ENCODE peak calls at places on chromosome 16, in four cellular contexts. D is mammary epithelial cell, J is brain microvascular endothelial cell, R is choroid plexus epithelial cell. E is an unnamed sample.

GRCh38 chr16:68401871-68402747 is 46.2 kb downstream of the SMPD3 start:
- DNase-seq in D (peak), R (peak), J (peak), E (peak)

GRCh38 chr16:73152731-73153130 is 104.8 kb upstream of the ZFHX3 start:
- DNase-seq in J (no peak), D (no peak), R (peak), E (no peak)

GRCh38 chr16:15954814-15955151 is 5.4 kb downstream of the ABCC1 start:
- DNase-seq in R (no peak), D (no peak), J (no peak), E (no peak)

GRCh38 chr16:3259829-3260228 is 3.4 kb upstream of the MEFV start:
- DNase-seq in D (no peak), J (no peak), R (no peak), E (peak)

GRCh38 chr16:72923757-72924156 is 124.2 kb downstream of the ZFHX3 start:
- DNase-seq in R (no peak), J (no peak), D (no peak), E (peak)

GRCh38 chr16:28567292-28567691 is 13.6 kb downstream of the SGF29 start:
- DNase-seq in J (no peak), R (no peak), D (no peak), E (no peak)

GRCh38 chr16:88382491-88383400 is at the start of gene ZNF469:
- DNase-seq in R (peak), J (no peak), D (no peak), E (no peak)

GRCh38 chr16:4316732-4317461 is 1.0 kb downstream of the GLIS2 start:
- DNase-seq in D (peak), R (no peak), J (no peak), E (no peak)

GRCh38 chr16:71811261-71811803 is 2.7 kb upstream of the AP1G1 start:
- DNase-seq in R (peak), D (no peak), J (no peak), E (no peak)

GRCh38 chr16:68756250-68757051 is 19.4 kb downstream of the CDH1 start:
- DNase-seq in D (peak), R (no peak), J (no peak), E (peak)

GRCh38 chr16:71626018-71626857 is at the start of gene MARVELD3:
- DNase-seq in J (no peak), D (peak), R (no peak), E (peak)

GRCh38 chr16:22321340-22322001 is 24.3 kb downstream of the POLR3E start:
- DNase-seq in R (peak), D (peak), J (peak), E (peak)

GRCh38 chr16:4780235-4780634 is 7.9 kb downstream of the SEPTIN12 start:
- DNase-seq in R (no peak), D (no peak), J (no peak), E (peak)

GRCh38 chr16:55035037-55035436 is 104.4 kb downstream of the IRX5 start:
- DNase-seq in R (no peak), D (peak), J (peak), E (peak)

GRCh38 chr16:79417465-79418093 is 183.0 kb downstream of the MAF start:
- DNase-seq in J (no peak), R (no peak), D (no peak), E (no peak)

GRCh38 chr16:68257251-68257905 is 6.9 kb upstream of the SLC7A6 start:
- DNase-seq in D (no peak), J (no peak), R (no peak), E (peak)

GRCh38 chr16:48963901-48964615 is 317.6 kb downstream of the CBLN1 start:
- DNase-seq in D (peak), R (peak), J (no peak), E (peak)

GRCh38 chr16:72905581-72905980 is 142.3 kb downstream of the ZFHX3 start:
- DNase-seq in R (peak), J (peak), D (peak), E (peak)

GRCh38 chr16:70777973-70778406 is 23.0 kb downstream of the VAC14 start:
- DNase-seq in D (peak), R (peak), J (peak), E (no peak)

GRCh38 chr16:83727018-83727417 is 80.8 kb upstream of the HSBP1 start:
- DNase-seq in J (peak), D (no peak), R (peak), E (no peak)

DNA sequence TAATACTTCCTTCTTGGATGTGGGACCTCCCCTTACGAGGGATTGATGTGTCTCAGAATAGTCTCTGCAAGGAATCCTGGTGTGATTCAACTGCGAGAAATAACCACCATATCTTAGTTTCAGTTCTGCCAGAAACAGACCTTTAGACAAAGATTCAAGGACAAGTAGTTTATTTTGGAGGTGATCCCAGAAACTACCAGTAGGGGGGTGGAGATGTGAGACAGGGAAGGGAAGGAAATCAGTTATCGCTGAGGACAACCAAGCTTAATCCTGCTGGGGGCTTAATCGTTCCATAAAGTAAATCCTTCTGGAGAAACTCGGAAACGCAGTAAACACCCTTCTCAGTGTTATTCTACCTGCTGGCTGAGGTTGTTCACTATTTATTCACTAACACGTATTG is 5.0 kb upstream of the SDR42E1 start:
- DNase-seq in R (peak), D (peak), J (peak), E (peak)
- TF ChIP-seq CTCF in R (peak), D (peak), J (peak), E (peak)

GRCh38 chr16:30010817-30011504 is at the start of gene DOC2A:
- DNase-seq in D (no peak), J (no peak), R (no peak), E (no peak)
- H3K4me3 ChIP-seq in D (peak), J (peak), R (peak), E (peak)

DNA sequence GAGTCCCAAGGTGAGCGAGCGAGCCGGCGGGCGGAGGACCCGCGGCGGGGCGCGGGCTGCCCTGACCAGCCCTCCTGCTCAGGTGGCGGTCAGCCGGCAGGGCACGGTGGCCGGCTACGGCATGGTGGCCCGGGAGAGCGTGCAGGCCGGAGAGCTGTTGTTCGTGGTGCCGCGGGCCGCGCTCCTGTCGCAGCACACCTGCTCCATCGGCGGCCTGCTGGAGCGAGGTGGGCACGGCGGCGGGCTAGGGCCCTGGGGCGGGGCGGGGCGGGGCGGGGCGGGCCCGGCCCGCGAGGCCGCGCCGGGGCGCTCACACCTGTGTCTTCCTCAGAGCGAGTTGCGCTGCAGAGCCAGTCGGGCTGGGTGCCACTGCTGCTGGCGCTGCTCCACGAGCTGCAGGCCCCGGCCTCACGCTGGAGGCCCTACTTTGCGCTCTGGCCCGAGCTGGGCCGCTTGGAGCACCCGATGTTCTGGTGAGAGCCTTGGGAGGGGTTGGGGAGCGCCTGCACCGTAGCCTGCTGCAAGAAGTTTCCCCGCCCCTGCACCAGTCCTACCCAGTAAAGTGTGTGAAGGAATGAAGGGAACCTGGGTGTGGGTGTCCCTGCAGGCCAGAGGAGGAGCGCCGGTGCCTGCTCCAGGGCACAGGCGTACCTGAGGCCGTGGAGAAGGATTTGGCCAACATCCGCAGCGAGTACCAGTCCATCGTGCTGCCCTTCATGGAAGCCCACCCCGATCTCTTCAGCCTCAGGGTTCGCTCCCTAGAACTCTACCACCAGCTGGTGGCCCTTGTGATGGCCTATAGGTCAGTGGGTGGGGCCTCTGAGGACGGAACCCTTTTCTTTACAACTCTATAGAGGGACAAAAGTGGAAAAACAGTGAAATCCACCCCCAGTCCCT is 802 bp downstream of the SETD6 start:
- DNase-seq in J (no peak), D (peak), R (no peak), E (peak)
- TF ChIP-seq CTCF in J (no peak), D (no peak), R (no peak), E (peak)

GRCh38 chr16:734981-735881 is 5.6 kb downstream of the CIAO3 start:
- DNase-seq in D (no peak), R (no peak), J (no peak), E (no peak)

GRCh38 chr16:739560-740458 is 988 bp downstream of the CIAO3 start:
- DNase-seq in D (no peak), R (no peak), J (no peak), E (no peak)

GRCh38 chr16:735982-736453 is 4.8 kb downstream of the CIAO3 start:
- DNase-seq in D (no peak), J (no peak), R (no peak), E (no peak)

GRCh38 chr16:734208-734980 is 6.4 kb downstream of the CIAO3 start:
- DNase-seq in D (no peak), R (no peak), J (no peak), E (no peak)

DNA sequence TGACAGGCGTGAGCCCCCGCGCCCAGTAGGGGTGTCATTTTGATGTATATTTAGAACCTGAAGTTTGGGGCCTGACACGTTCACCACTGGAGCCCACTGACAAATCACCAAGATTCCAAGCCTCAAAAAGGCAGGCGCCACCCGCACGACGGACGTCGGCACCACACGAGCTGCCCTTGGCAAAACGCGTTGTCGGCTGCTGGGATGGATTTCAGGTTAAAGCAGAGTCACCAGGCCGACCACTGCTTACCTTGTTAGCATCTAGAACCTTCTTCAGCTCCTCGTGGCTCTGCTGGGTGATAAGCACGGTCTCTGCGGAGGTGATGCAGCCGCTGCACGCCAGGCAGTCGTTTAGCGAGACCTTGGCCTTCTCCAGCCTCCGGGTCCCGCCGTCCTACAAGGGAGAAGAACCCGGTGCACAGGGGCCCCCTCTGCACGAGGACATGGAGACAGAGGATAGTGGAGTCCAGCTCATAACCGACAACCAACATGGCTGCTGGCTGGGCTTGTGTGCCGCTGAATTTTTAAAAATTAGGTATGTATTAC is 3.8 kb downstream of the CIAO3 start:
- DNase-seq in J (no peak), R (no peak), D (no peak), E (no peak)
- H3K4me3 ChIP-seq in J (no peak), R (no peak), D (no peak), E (no peak)

GRCh38 chr16:85166699-85167588 is 54.7 kb upstream of the CIBAR2 start:
- DNase-seq in D (no peak), J (no peak), R (no peak), E (peak)
- TF ChIP-seq CTCF in D (no peak), J (no peak), R (no peak), E (no peak)

GRCh38 chr16:799948-800833 is at the start of gene GNG13:
- DNase-seq in R (no peak), D (no peak), J (no peak), E (no peak)
- H3K4me3 ChIP-seq in R (no peak), D (no peak), J (no peak), E (no peak)

DNA sequence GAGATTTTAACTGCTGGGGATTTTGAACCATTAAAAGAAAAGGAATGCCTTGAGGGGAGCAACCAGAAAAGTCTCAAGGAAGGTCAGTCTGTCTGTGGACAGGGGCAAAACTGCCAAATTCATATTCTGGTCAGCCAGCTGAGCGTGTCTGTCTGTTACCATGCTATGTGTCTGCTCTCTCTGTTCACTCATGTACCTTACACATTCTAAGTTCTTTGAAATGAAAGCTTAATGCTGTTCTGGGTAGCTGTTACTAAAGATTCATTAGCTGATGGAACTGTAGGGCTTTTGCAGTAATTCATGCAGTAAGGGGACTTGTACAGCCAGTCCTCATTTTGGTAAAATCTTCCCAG is 115.8 kb downstream of the MRTFB start:
- DNase-seq in R (peak), J (no peak), D (no peak), E (no peak)
- TF ChIP-seq CTCF in R (no peak), J (no peak), D (no peak), E (no peak)

DNA sequence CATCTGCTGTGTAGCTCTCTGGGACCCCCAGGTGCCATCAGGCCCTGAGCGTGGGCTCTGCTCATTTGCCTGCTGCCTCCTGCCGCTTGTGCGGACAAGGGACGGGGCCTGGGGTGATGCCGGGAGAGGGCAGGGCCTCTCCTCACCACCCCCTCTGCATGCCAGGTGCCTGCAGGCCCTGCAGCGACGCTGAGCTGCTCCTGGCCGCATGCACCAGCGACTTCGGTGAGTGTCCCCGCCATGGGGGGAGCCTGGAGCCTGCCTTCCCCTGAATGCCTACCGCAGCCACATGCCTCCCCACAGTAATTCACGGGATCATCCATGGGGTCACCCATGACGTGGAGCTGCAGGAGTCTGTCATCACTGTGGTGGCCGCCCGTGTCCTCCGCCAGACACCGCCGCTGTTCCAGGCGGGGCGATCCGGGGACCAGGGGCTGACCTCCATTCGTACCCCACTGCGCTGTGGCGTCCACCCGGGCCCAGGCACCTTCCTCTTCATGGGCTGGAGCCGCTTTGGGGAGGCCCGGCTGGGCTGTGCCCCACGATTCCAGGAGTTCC is 1.9 kb downstream of the METRN start:
- DNase-seq in D (no peak), R (no peak), J (no peak), E (no peak)
- H3K4me3 ChIP-seq in D (no peak), R (no peak), J (peak), E (peak)

E was measured in epithelial cell of esophagus.